ENCODE peak calls at places on chromosome 19, in nine cellular contexts. P is heart right ventricle, T is sigmoid colon, B is SJSA1, G is neuronal stem cell, J is brain microvascular endothelial cell, N is fibroblast of lung, K is lower lobe of right lung, E is uterus. L is an unnamed sample.

GRCh38 chr19:7864719-7865074 is 9.5 kb downstream of the PRR36 start:
- DNase-seq in P (no peak), T (no peak), B (no peak), G (no peak), J (no peak), N (no peak), K (no peak), E (no peak), L (no peak)

GRCh38 chr19:18746393-18747167 is 44.5 kb downstream of the COMP start:
- DNase-seq in P (no peak), T (no peak), B (no peak), G (no peak), J (no peak), N (no peak), K (no peak), E (no peak), L (no peak)

GRCh38 chr19:56211718-56212117 is 9.6 kb downstream of the ZSCAN5C start:
- DNase-seq in P (no peak), T (no peak), B (no peak), G (no peak), J (no peak), N (no peak), K (no peak), E (no peak), L (no peak)

GRCh38 chr19:12994701-12995595 is at the start of gene NFIX:
- DNase-seq in P (peak; percentile 77), T (peak; percentile 86), B (peak; percentile 71), G (no peak), J (no peak), N (peak; percentile 59), K (peak; percentile 78), E (peak; percentile 77), L (peak; percentile 92)

GRCh38 chr19:3857449-3858003 is 11.3 kb downstream of the ZFR2 start:
- DNase-seq in P (no peak), T (no peak), B (no peak), G (no peak), J (no peak), N (no peak), K (no peak), E (no peak), L (no peak)

GRCh38 chr19:50430888-50431342 is 1.8 kb upstream of the MYBPC2 start:
- DNase-seq in P (no peak), T (no peak), B (no peak), G (no peak), J (no peak), N (no peak), K (no peak), E (no peak), L (no peak)

GRCh38 chr19:36169084-36169760 is 17.0 kb upstream of the COX7A1 start:
- DNase-seq in P (peak; percentile 18), T (no peak), B (no peak), G (no peak), J (no peak), N (no peak), K (no peak), E (peak; percentile 31), L (no peak)

GRCh38 chr19:13164370-13165090 is 14.3 kb downstream of the IER2 start:
- DNase-seq in P (peak; percentile 89), T (peak; percentile 77), B (peak; percentile 71), G (peak; percentile 80), J (no peak), N (peak; percentile 83), K (peak; percentile 69), E (peak; percentile 64), L (peak; percentile 84)

GRCh38 chr19:45164577-45165335 is 4.0 kb upstream of the NKPD1 start:
- DNase-seq in P (peak; percentile 36), T (no peak), B (peak; percentile 74), G (no peak), J (peak; percentile 45), N (peak; percentile 47), K (peak; percentile 86), E (peak; percentile 34), L (no peak)

GRCh38 chr19:5292453-5292842 is 48.2 kb downstream of the PTPRS start:
- DNase-seq in P (no peak), T (peak; percentile 81), B (no peak), G (no peak), J (no peak), N (no peak), K (no peak), E (no peak), L (no peak)

GRCh38 chr19:36847968-36848367 is 2.7 kb upstream of the ZNF345 start:
- DNase-seq in P (no peak), T (no peak), B (no peak), G (no peak), J (no peak), N (no peak), K (no peak), E (no peak), L (no peak)

GRCh38 chr19:14786421-14786851 is 8.1 kb upstream of the ADGRE2 start:
- DNase-seq in P (no peak), T (no peak), B (no peak), G (peak; percentile 50), J (no peak), N (peak; percentile 8), K (peak; percentile 63), E (no peak), L (no peak)

GRCh38 chr19:29445246-29445645 is 80.5 kb upstream of the VSTM2B start:
- DNase-seq in P (no peak), T (no peak), B (peak; percentile 3), G (no peak), J (no peak), N (no peak), K (no peak), E (no peak), L (no peak)
- H3K36me3 ChIP-seq in P (no peaks in the 10 kb centered on the region), T (no peaks in the 10 kb centered on the region), B (no peaks in the 10 kb centered on the region), G (no peaks in the 10 kb centered on the region), J (no peaks in the 10 kb centered on the region), N (no peaks in the 10 kb centered on the region), K (no peaks in the 10 kb centered on the region), E (no peaks in the 10 kb centered on the region), L (no peaks in the 10 kb centered on the region)

GRCh38 chr19:11159598-11160001 is 4.0 kb upstream of the SPC24 start:
- DNase-seq in P (no peak), T (peak; percentile 91), B (no peak), G (no peak), J (no peak), N (peak; percentile 81), K (no peak), E (peak; percentile 85), L (no peak)
- H3K27ac ChIP-seq in P (peak overlapping the region; percentile 82), T (peak overlapping the region; percentile 87), B (no peak overlapping the region), G (no peak overlapping the region), J (no peak overlapping the region), N (no peak overlapping the region), K (peak overlapping the region; percentile 65), E (peak overlapping the region; percentile 93), L (no peak overlapping the region)

DNA sequence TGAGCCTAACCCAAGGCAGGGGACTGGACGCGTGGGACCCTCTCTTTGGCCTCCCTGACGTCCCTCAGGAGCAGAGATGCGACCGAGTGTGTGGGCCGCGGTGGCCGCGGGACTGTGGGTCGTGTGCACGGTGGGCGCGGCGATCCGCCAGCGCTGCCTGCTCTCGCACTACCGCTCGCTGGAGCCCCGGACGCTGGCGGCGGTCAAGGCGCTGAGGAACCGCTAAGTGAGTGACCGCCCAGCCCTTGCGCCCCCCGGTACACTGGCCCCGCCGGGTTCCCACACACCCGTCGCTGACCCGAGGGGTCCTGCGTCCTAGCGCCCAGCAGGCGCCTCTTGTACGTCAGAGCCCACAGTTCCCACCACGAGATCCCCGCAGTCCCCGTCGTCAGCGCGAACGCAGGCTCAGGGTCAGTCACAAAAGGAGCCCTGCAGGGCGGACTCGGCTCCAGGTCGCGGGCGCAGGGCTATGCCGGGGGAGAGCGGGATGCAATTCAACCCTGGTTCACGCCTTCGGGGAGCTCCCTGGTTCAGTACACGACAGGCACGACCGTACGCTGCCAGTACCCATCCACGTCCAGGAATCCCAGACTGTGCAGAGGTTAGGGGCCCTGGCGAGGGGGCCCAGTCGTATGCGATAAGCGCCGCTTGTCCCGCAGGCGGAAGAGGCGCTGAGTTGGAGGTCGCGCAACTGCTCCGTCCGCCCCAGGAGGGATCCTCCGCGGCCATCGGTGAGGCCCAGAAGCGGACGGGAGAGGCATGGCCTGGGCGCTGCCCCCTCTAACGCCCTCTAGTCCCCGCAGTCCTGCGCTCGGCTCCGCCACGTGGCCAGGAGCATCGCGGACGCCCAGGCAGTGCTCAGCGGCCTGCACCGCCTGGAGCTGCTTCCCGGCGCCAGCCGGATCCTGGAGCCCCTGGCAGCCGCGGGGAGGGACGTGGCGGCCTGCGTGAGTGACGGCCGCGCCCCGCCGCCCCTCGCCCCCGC is 3.6 kb upstream of the IFNL2 start:
- DNase-seq in P (no peak), T (no peak), B (no peak), G (peak; percentile 27), J (no peak), N (no peak), K (no peak), E (no peak), L (peak; percentile 73)
- H3K36me3 ChIP-seq in P (no peaks in the 10 kb centered on the region), T (no peaks in the 10 kb centered on the region), B (no peaks in the 10 kb centered on the region), G (no peaks in the 10 kb centered on the region), J (no peaks in the 10 kb centered on the region), N (no peaks in the 10 kb centered on the region), K (no peaks in the 10 kb centered on the region), E (no peaks in the 10 kb centered on the region), L (no peaks in the 10 kb centered on the region)

GRCh38 chr19:29615891-29616425 is 9.9 kb downstream of the POP4 start:
- DNase-seq in P (no peak), T (no peak), B (no peak), G (no peak), J (no peak), N (no peak), K (peak; percentile 23), E (no peak), L (no peak)
- H3K27ac ChIP-seq in P (no peak overlapping the region), T (no peak overlapping the region), B (no peak overlapping the region), G (no peak overlapping the region), J (no peak overlapping the region), N (no peak overlapping the region), K (no peak overlapping the region), E (no peak overlapping the region), L (no peak overlapping the region)

L was measured in aorta.